ENCODE peak calls at places on chromosomes 6 and 20, in eight cellular contexts. A, K, X, T, G, M, N and R are unnamed samples. For H3K4me1, the result is how much of the 10 kb centered on the place peaks cover.

GRCh38 chr6:13544454-13545186 is 29.8 kb upstream of the SIRT5 start:
- DNase-seq in A (no peak), K (no peak), X (no peak), T (no peak), G (no peak), M (no peak), N (no peak), R (no peak)

GRCh38 chr6:134175532-134176282 is 123.3 kb upstream of the SLC2A12 start:
- DNase-seq in A (peak), K (peak), X (peak), T (peak), G (peak), M (peak), N (peak), R (peak)

GRCh38 chr20:23332467-23332866 is 18.1 kb upstream of the NXT1 start:
- DNase-seq in A (no peak), K (no peak), X (no peak), T (no peak), G (no peak), M (peak), N (no peak), R (no peak)

GRCh38 chr20:38255389-38255788 is 5.1 kb downstream of the KIAA1755 start:
- DNase-seq in A (no peak), K (no peak), X (peak), T (no peak), G (no peak), M (peak), N (no peak), R (peak)

GRCh38 chr6:111745636-111746035 is 127.6 kb downstream of the FYN start:
- DNase-seq in A (no peak), K (no peak), X (no peak), T (no peak), G (no peak), M (no peak), N (no peak), R (no peak)

GRCh38 chr6:44222987-44223470 is 366 bp upstream of the SLC29A1 start:
- DNase-seq in A (no peak), K (no peak), X (no peak), T (no peak), G (no peak), M (peak), N (no peak), R (no peak)

GRCh38 chr6:107611060-107611824 is 121.3 kb downstream of the SOBP start:
- DNase-seq in A (no peak), K (no peak), X (no peak), T (no peak), G (no peak), M (no peak), N (no peak), R (no peak)

GRCh38 chr20:4573564-4574355 is 147.9 kb upstream of the PRND start:
- DNase-seq in A (no peak), K (no peak), X (peak), T (peak), G (no peak), M (peak), N (no peak), R (no peak)

GRCh38 chr6:77228279-77228678 is 235.0 kb downstream of the HTR1B start:
- DNase-seq in A (no peak), K (no peak), X (no peak), T (no peak), G (no peak), M (no peak), N (no peak), R (no peak)

GRCh38 chr20:37218431-37218830 is 39.1 kb upstream of the MROH8 start:
- DNase-seq in A (no peak), K (no peak), X (no peak), T (no peak), G (no peak), M (no peak), N (no peak), R (no peak)

GRCh38 chr6:4093288-4093687 is 14.4 kb upstream of the FAM217A start:
- DNase-seq in A (no peak), K (no peak), X (no peak), T (no peak), G (no peak), M (no peak), N (no peak), R (no peak)

GRCh38 chr6:140140891-140141290 is 766.4 kb upstream of the CITED2 start:
- DNase-seq in A (no peak), K (no peak), X (no peak), T (no peak), G (no peak), M (no peak), N (no peak), R (no peak)

GRCh38 chr6:30759575-30760239 is 15.4 kb upstream of the IER3 start:
- DNase-seq in A (no peak), K (no peak), X (peak), T (peak), G (no peak), M (no peak), N (peak), R (no peak)

GRCh38 chr20:47139934-47140333 is 216.6 kb downstream of the ZMYND8 start:
- DNase-seq in A (no peak), K (no peak), X (no peak), T (peak), G (no peak), M (no peak), N (no peak), R (no peak)

GRCh38 chr6:23212398-23212797 is 643.0 kb downstream of the HDGFL1 start:
- DNase-seq in A (no peak), K (no peak), X (no peak), T (no peak), G (no peak), M (no peak), N (no peak), R (no peak)

GRCh38 chr20:431012-431904 is 23.2 kb downstream of the RBCK1 start:
- DNase-seq in A (no peak), K (peak), X (peak), T (peak), G (peak), M (no peak), N (peak), R (peak)

GRCh38 chr6:158969148-158969547 is 30.9 kb downstream of the RSPH3 start:
- DNase-seq in A (no peak), K (no peak), X (no peak), T (peak), G (no peak), M (no peak), N (no peak), R (no peak)

GRCh38 chr20:49684335-49684997 is 29.2 kb downstream of the B4GALT5 start:
- DNase-seq in A (no peak), K (no peak), X (no peak), T (no peak), G (peak), M (no peak), N (no peak), R (no peak)

GRCh38 chr6:154070041-154070440 is 31.0 kb downstream of the OPRM1 start:
- DNase-seq in A (no peak), K (no peak), X (no peak), T (no peak), G (no peak), M (no peak), N (no peak), R (no peak)

GRCh38 chr6:90720404-90720803 is 133.5 kb upstream of the MAP3K7 start:
- DNase-seq in A (no peak), K (no peak), X (no peak), T (no peak), G (no peak), M (no peak), N (no peak), R (no peak)

GRCh38 chr20:740162-740561 is 28.1 kb downstream of the SLC52A3 start:
- DNase-seq in A (no peak), K (peak), X (no peak), T (no peak), G (no peak), M (no peak), N (no peak), R (no peak)

GRCh38 chr20:61733891-61734732 is 331.6 kb downstream of the TAF4 start:
- DNase-seq in A (no peak), K (no peak), X (no peak), T (no peak), G (no peak), M (no peak), N (no peak), R (no peak)

GRCh38 chr6:134416501-134417154 is 98.7 kb upstream of the SGK1 start:
- DNase-seq in A (no peak), K (no peak), X (peak), T (peak), G (no peak), M (no peak), N (no peak), R (no peak)

GRCh38 chr20:24984963-24985640 is 7.4 kb downstream of the APMAP start:
- DNase-seq in A (no peak), K (no peak), X (no peak), T (no peak), G (no peak), M (peak), N (no peak), R (no peak)

GRCh38 chr20:20406306-20406705 is 38.4 kb downstream of the INSM1 start:
- DNase-seq in A (no peak), K (no peak), X (no peak), T (no peak), G (no peak), M (no peak), N (no peak), R (no peak)

GRCh38 chr20:6632187-6632586 is 135.3 kb upstream of the BMP2 start:
- DNase-seq in A (no peak), K (no peak), X (no peak), T (no peak), G (peak), M (no peak), N (peak), R (peak)

GRCh38 chr6:25883536-25883935 is 9.5 kb upstream of the SLC17A3 start:
- DNase-seq in A (no peak), K (no peak), X (no peak), T (no peak), G (peak), M (no peak), N (no peak), R (no peak)

GRCh38 chr6:139628220-139628619 is 253.8 kb upstream of the CITED2 start:
- DNase-seq in A (no peak), K (no peak), X (no peak), T (no peak), G (no peak), M (no peak), N (no peak), R (no peak)

GRCh38 chr6:163745566-163746400 is 331.3 kb downstream of the QKI start:
- DNase-seq in A (no peak), K (no peak), X (peak), T (peak), G (no peak), M (no peak), N (peak), R (peak)

GRCh38 chr6:130604869-130605401 is 222.3 kb upstream of the SMLR1 start:
- DNase-seq in A (no peak), K (no peak), X (no peak), T (no peak), G (peak), M (no peak), N (no peak), R (no peak)

GRCh38 chr6:81465859-81466258 is 286.6 kb downstream of the TENT5A start:
- DNase-seq in A (no peak), K (no peak), X (peak), T (peak), G (peak), M (no peak), N (no peak), R (peak)

GRCh38 chr20:46211331-46211722 is 93.2 kb downstream of the CD40 start:
- DNase-seq in A (no peak), K (no peak), X (no peak), T (no peak), G (no peak), M (no peak), N (no peak), R (no peak)

GRCh38 chr20:47818466-47818865 is 33.2 kb upstream of the SULF2 start:
- DNase-seq in A (no peak), K (no peak), X (no peak), T (no peak), G (no peak), M (peak), N (no peak), R (no peak)

GRCh38 chr6:69988458-69989126 is 122.2 kb downstream of the COL19A1 start:
- DNase-seq in A (no peak), K (no peak), X (no peak), T (no peak), G (no peak), M (no peak), N (no peak), R (no peak)

GRCh38 chr6:30883743-30884520 is at the start of gene DDR1:
- DNase-seq in A (no peak), K (peak), X (peak), T (peak), G (peak), M (peak), N (peak), R (peak)

GRCh38 chr20:1381753-1382591 is 10.9 kb downstream of the FKBP1A start:
- DNase-seq in A (no peak), K (no peak), X (peak), T (no peak), G (peak), M (no peak), N (no peak), R (no peak)

GRCh38 chr6:106520711-106521367 is 108.5 kb downstream of the RTN4IP1 start:
- DNase-seq in A (no peak), K (no peak), X (no peak), T (no peak), G (peak), M (no peak), N (peak), R (no peak)

GRCh38 chr20:50750145-50750671 is 18.8 kb downstream of the PARD6B start:
- DNase-seq in A (no peak), K (no peak), X (no peak), T (no peak), G (no peak), M (no peak), N (no peak), R (peak)

GRCh38 chr6:36129889-36130671 is at the start of gene MAPK13:
- DNase-seq in A (no peak), K (peak), X (peak), T (no peak), G (peak), M (no peak), N (peak), R (no peak)
- H3K4me1 ChIP-seq in A (under half), K (under half), X (under half), T (under half), G (half or more), M (under half), N (under half), R (under half)

GRCh38 chr6:169934699-169935347 is 183.4 kb downstream of the ERMARD start:
- DNase-seq in A (no peak), K (no peak), X (no peak), T (no peak), G (no peak), M (no peak), N (no peak), R (no peak)

GRCh38 chr6:169935348-169935718 is 183.9 kb downstream of the ERMARD start:
- DNase-seq in A (no peak), K (no peak), X (no peak), T (no peak), G (no peak), M (no peak), N (no peak), R (no peak)

GRCh38 chr6:169933839-169934698 is 182.6 kb downstream of the ERMARD start:
- DNase-seq in A (no peak), K (peak), X (no peak), T (no peak), G (peak), M (peak), N (peak), R (peak)

GRCh38 chr6:169932491-169932890 is 181.1 kb downstream of the ERMARD start:
- DNase-seq in A (no peak), K (no peak), X (no peak), T (no peak), G (no peak), M (no peak), N (no peak), R (no peak)

DNA sequence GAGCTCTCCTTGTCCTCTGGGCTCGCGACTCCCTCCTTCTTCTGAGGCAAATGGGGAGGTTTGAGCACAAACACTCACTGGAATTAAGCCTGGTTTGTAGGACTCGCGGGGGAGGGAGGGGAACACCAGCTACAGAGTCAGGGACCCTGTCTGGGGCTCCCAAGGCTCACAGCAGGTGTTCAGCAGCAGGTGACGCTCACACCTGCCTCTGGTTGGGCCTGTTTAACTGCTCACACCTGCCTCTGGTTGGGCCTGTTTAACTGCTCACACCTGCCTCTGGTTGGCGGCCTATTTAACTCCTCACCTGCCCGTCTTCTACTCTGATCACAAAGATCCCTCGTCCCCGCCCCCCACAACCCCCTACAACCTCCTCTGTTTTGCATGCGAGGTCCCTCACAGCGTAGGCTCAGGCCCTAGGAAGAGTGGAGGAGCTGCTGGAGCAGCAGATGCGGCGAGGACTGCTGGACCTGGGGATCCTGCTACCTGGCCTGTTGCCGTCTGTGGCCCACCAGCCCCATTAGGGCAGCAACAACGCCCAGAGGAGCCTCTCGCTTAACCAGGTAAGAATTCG is 181.9 kb downstream of the ERMARD start:
- DNase-seq in A (no peak), K (no peak), X (no peak), T (no peak), G (no peak), M (no peak), N (peak), R (no peak)
- TF ChIP-seq POLR2A in A (no peak), K (no peak), X (no peak), T (no peak), G (no peak), M (no peak), N (no peak), R (no peak)

GRCh38 chr20:59006864-59007757 is at the start of gene CTSZ:
- DNase-seq in A (no peak), K (no peak), X (no peak), T (peak), G (peak), M (peak), N (peak), R (no peak)
- H3K4me1 ChIP-seq in A (under half), K (under half), X (under half), T (under half), G (under half), M (under half), N (under half), R (under half)

GRCh38 chr6:56955171-56956155 is 556 bp downstream of the BEND6 start:
- DNase-seq in A (no peak), K (peak), X (peak), T (peak), G (peak), M (peak), N (peak), R (peak)
- TF ChIP-seq POLR2A in A (no peak), K (no peak), X (no peak), T (peak), G (no peak), M (no peak), N (no peak), R (no peak)

GRCh38 chr6:32979720-32980487 is 11.5 kb downstream of the BRD2 start:
- DNase-seq in A (no peak), K (no peak), X (no peak), T (no peak), G (no peak), M (no peak), N (no peak), R (no peak)

GRCh38 chr6:32976334-32977069 is 8.1 kb downstream of the BRD2 start:
- DNase-seq in A (no peak), K (no peak), X (no peak), T (no peak), G (no peak), M (no peak), N (no peak), R (no peak)

GRCh38 chr6:32975886-32976285 is 7.5 kb downstream of the BRD2 start:
- DNase-seq in A (no peak), K (no peak), X (no peak), T (no peak), G (no peak), M (no peak), N (no peak), R (no peak)

GRCh38 chr6:32977953-32978324 is 9.5 kb downstream of the BRD2 start:
- DNase-seq in A (no peak), K (no peak), X (no peak), T (no peak), G (no peak), M (no peak), N (no peak), R (no peak)

GRCh38 chr6:32977272-32977952 is 9.0 kb downstream of the BRD2 start:
- DNase-seq in A (no peak), K (no peak), X (no peak), T (no peak), G (no peak), M (no peak), N (no peak), R (no peak)
- H3K4me1 ChIP-seq in A (under half), K (under half), X (under half), T (half or more), G (half or more), M (half or more), N (half or more), R (under half)

DNA sequence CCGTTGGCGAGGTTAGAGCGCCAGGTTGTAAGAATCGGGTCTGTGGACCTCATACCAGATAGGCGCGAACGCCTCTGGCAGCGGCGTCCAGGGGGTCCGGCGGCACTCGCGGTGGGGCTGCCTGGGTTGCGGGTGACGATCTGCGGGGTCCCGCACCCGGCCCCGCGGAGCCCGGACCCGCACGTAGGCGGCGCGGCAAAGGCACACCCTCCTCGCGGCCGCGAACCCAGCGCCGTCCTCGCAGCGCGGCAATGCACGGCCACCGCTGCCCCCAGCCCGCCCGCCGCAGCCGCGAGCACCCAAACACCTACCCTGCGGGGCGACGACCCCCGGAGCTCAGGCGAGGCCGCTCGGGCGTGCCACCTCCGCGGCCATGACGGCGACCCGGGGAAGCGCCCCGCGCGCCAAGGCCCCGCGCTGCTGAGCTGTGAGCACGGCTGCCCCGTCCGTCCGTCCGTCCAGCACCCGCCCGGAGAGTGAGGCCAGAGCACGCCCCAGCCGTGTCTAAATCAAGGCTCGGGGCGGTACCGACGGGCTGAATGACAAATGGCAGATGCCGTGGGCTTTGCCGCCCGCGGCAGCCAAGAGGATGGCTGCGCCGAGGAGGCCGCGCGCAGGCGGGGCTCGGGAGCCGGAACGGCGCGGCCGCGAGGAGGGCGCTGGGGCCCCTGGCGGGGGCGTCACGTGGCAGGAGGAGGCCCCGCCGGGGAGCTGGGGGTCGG is at the start of gene PLAGL1:
- DNase-seq in A (no peak), K (peak), X (peak), T (peak), G (peak), M (peak), N (peak), R (peak)
- TF ChIP-seq POLR2A in A (peak), K (peak), X (peak), T (peak), G (peak), M (no peak), N (peak), R (no peak)